ENCODE peak calls at places on chromosomes 3 and 15, in four cellular contexts. One of them, this sample, is unnamed. For H3K36me3 and H3K9me3, the result is how much of the 10 kb centered on the place peaks cover.

GRCh38 chr3:180656406-180656805 is 22.9 kb downstream of the CCDC39 start:
- DNase-seq in breast epithelium: no peak
- DNase-seq in BE2C: no peak
- DNase-seq in cardiac muscle cell: no peak
- DNase-seq in this sample: no peak

GRCh38 chr3:197024881-197025735 is 4.5 kb downstream of the MELTF start:
- DNase-seq in cardiac muscle cell: no peak
- DNase-seq in breast epithelium: no peak
- DNase-seq in BE2C: no peak
- DNase-seq in this sample: no peak

GRCh38 chr15:33963831-33964664 is 4.2 kb upstream of the CHRM5 start:
- DNase-seq in breast epithelium: no peak
- DNase-seq in BE2C: peak
- DNase-seq in cardiac muscle cell: peak
- DNase-seq in this sample: no peak

GRCh38 chr15:78448441-78449219 is 10.6 kb downstream of the IREB2 start:
- DNase-seq in breast epithelium: no peak
- DNase-seq in BE2C: peak
- DNase-seq in cardiac muscle cell: no peak
- DNase-seq in this sample: no peak

GRCh38 chr3:158111861-158112260 is 2.0 kb downstream of the RSRC1 start:
- DNase-seq in cardiac muscle cell: no peak
- DNase-seq in breast epithelium: no peak
- DNase-seq in BE2C: no peak
- DNase-seq in this sample: no peak

GRCh38 chr15:99703603-99704443 is 29.4 kb downstream of the LYSMD4 start:
- DNase-seq in breast epithelium: no peak
- DNase-seq in cardiac muscle cell: peak
- DNase-seq in BE2C: no peak
- DNase-seq in this sample: no peak

GRCh38 chr15:93063292-93063671 is 25.7 kb downstream of the RGMA start:
- DNase-seq in breast epithelium: no peak
- DNase-seq in BE2C: no peak
- DNase-seq in cardiac muscle cell: no peak
- DNase-seq in this sample: no peak

GRCh38 chr3:41143421-41144031 is 55.8 kb upstream of the CTNNB1 start:
- DNase-seq in BE2C: no peak
- DNase-seq in cardiac muscle cell: no peak
- DNase-seq in breast epithelium: no peak
- DNase-seq in this sample: no peak

GRCh38 chr3:197354195-197355059 is 56.0 kb upstream of the DLG1 start:
- DNase-seq in BE2C: peak
- DNase-seq in cardiac muscle cell: no peak
- DNase-seq in breast epithelium: no peak
- DNase-seq in this sample: no peak

GRCh38 chr3:65939841-65940246 is 98.9 kb downstream of the MAGI1 start:
- DNase-seq in BE2C: no peak
- DNase-seq in cardiac muscle cell: no peak
- DNase-seq in breast epithelium: no peak
- DNase-seq in this sample: no peak

GRCh38 chr3:18369561-18370185 is 55.5 kb downstream of the SATB1 start:
- DNase-seq in breast epithelium: no peak
- DNase-seq in cardiac muscle cell: no peak
- DNase-seq in BE2C: peak
- DNase-seq in this sample: no peak

GRCh38 chr3:8776406-8776805 is 7.0 kb upstream of the OXTR start:
- DNase-seq in breast epithelium: no peak
- DNase-seq in cardiac muscle cell: no peak
- DNase-seq in BE2C: no peak
- DNase-seq in this sample: no peak

GRCh38 chr3:47420044-47420430 is 39.2 kb downstream of the PTPN23 start:
- DNase-seq in breast epithelium: no peak
- DNase-seq in BE2C: no peak
- DNase-seq in cardiac muscle cell: no peak
- DNase-seq in this sample: no peak

GRCh38 chr3:47420511-47421484 is 40.0 kb downstream of the PTPN23 start:
- DNase-seq in cardiac muscle cell: peak
- DNase-seq in breast epithelium: peak
- DNase-seq in BE2C: peak
- DNase-seq in this sample: peak

GRCh38 chr3:47423548-47424145 is 42.8 kb downstream of the PTPN23 start:
- DNase-seq in breast epithelium: no peak
- DNase-seq in BE2C: no peak
- DNase-seq in cardiac muscle cell: no peak
- DNase-seq in this sample: no peak

GRCh38 chr3:47422743-47423142 is 41.9 kb downstream of the PTPN23 start:
- DNase-seq in cardiac muscle cell: no peak
- DNase-seq in BE2C: no peak
- DNase-seq in breast epithelium: no peak
- DNase-seq in this sample: no peak

DNA sequence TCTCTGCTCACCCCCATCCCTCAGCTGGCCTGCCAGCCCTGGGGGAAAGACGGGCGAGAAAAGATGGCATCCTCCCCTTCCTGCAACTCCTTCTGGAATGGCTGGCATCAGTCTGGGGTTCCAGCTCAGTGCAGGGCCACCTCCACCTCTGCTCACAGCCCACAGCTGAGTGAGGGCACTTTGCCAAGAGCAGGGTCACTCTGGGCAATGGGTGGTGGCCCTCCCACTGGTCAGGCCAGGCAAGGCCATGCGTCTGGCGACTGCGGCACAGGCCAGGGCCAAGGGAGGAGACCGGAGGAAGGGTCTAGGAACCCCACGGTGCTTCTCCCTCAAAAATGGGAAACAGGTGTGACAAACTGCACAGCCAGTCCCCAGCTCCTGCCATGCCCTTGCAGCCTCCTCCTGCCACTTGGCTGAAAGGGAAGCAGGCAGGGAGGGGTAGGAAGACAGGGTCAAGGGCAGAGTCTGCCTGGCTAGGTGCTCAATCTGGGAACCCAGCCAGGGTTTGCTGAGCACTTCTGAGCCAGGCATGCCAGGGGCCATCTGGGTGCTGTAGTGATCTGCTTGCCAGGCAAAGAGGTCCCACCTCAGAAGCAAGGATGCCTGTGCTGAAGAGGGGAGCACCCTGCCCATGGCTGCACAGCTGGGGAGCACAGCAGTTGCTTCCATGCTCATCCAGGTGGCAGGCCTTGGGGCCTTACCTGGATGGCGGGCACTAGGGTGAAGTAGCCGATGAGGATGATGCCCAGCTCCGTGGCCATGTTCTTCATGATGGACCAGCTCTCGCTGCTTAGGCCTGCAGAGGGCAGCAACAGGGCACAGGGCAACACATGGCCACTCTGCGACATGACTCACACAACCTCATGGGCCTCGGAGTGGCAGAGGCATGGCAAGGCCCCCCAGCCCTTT is 41.2 kb downstream of the PTPN23 start:
- DNase-seq in cardiac muscle cell: no peak
- DNase-seq in BE2C: peak
- DNase-seq in breast epithelium: no peak
- DNase-seq in this sample: no peak
- H3K36me3 ChIP-seq in cardiac muscle cell: under half
- H3K36me3 ChIP-seq in BE2C: under half
- H3K36me3 ChIP-seq in breast epithelium: under half
- H3K36me3 ChIP-seq in this sample: half or more

DNA sequence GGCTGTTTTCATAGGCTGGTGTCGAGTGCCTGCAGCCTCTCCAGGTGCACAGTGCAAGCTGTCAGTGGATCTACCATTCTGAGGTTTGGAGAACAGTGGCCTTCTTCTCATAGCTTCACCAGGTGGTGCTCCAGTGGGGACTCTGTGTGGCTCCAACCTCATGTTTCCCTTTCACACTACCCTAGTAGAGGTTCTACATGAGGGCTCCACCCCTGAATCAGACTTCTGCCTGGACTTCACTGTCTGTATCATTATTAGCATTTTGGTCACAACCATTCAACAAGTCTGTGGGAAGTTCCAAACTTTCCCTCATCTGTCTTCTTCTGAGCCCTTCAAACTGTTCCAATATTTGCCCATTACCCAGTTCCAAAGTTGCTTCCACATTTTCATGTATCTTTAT is 1003.7 kb downstream of the MCTP2 start:
- DNase-seq in breast epithelium: no peak
- DNase-seq in BE2C: no peak
- DNase-seq in cardiac muscle cell: no peak
- DNase-seq in this sample: no peak
- H3K9me3 ChIP-seq in breast epithelium: under half
- H3K9me3 ChIP-seq in BE2C: under half
- H3K9me3 ChIP-seq in cardiac muscle cell: under half
- H3K9me3 ChIP-seq in this sample: under half

GRCh38 chr15:101250931-101251829 is 668 bp downstream of the CHSY1 start:
- DNase-seq in BE2C: peak
- DNase-seq in breast epithelium: no peak
- DNase-seq in cardiac muscle cell: peak
- DNase-seq in this sample: no peak
- H3K36me3 ChIP-seq in BE2C: under half
- H3K36me3 ChIP-seq in breast epithelium: under half
- H3K36me3 ChIP-seq in cardiac muscle cell: under half
- H3K36me3 ChIP-seq in this sample: under half

DNA sequence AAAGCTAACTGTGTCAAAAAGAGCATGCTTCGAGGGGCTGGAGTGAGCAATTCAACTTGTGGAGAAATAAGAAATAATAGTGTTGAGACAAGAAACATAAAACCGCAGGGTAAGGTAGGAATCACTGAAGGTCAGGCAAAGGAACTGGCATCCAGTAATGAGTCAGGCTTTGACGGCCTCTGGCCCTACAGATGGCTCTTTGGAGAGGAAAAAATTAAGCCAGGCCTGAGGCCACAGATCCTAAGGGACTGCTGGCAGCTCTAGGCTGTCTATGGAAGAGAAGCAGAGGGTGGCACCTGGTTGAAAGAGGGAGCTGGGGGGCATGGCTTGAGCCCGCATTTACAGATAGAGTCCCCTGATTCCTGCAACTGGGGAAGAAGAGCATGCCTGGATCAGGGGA is 28.6 kb upstream of the ZSCAN2 start:
- DNase-seq in BE2C: peak
- DNase-seq in cardiac muscle cell: no peak
- DNase-seq in breast epithelium: no peak
- DNase-seq in this sample: no peak
- H3K9me3 ChIP-seq in BE2C: under half
- H3K9me3 ChIP-seq in cardiac muscle cell: under half
- H3K9me3 ChIP-seq in breast epithelium: under half
- H3K9me3 ChIP-seq in this sample: under half

GRCh38 chr3:128103277-128103676 is 20.3 kb downstream of the RUVBL1 start:
- DNase-seq in breast epithelium: no peak
- DNase-seq in cardiac muscle cell: no peak
- DNase-seq in BE2C: no peak
- DNase-seq in this sample: no peak
- H3K36me3 ChIP-seq in breast epithelium: under half
- H3K36me3 ChIP-seq in cardiac muscle cell: under half
- H3K36me3 ChIP-seq in BE2C: half or more
- H3K36me3 ChIP-seq in this sample: under half

GRCh38 chr3:169897284-169897683 is 14.1 kb upstream of the SAMD7 start:
- DNase-seq in cardiac muscle cell: no peak
- DNase-seq in BE2C: no peak
- DNase-seq in breast epithelium: no peak
- DNase-seq in this sample: no peak

GRCh38 chr3:169894110-169894509 is 17.3 kb upstream of the SAMD7 start:
- DNase-seq in BE2C: no peak
- DNase-seq in cardiac muscle cell: no peak
- DNase-seq in breast epithelium: no peak
- DNase-seq in this sample: no peak

GRCh38 chr3:169895037-169895436 is 16.3 kb upstream of the SAMD7 start:
- DNase-seq in cardiac muscle cell: no peak
- DNase-seq in BE2C: no peak
- DNase-seq in breast epithelium: no peak
- DNase-seq in this sample: no peak

GRCh38 chr3:169886671-169887070 is 16.9 kb upstream of the LRRC31 start:
- DNase-seq in BE2C: no peak
- DNase-seq in breast epithelium: peak
- DNase-seq in cardiac muscle cell: no peak
- DNase-seq in this sample: no peak

GRCh38 chr3:169891886-169892285 is 19.5 kb upstream of the SAMD7 start:
- DNase-seq in cardiac muscle cell: no peak
- DNase-seq in BE2C: no peak
- DNase-seq in breast epithelium: no peak
- DNase-seq in this sample: no peak
- H3K9me3 ChIP-seq in cardiac muscle cell: under half
- H3K9me3 ChIP-seq in BE2C: under half
- H3K9me3 ChIP-seq in breast epithelium: under half
- H3K9me3 ChIP-seq in this sample: under half

GRCh38 chr15:68782589-68783161 is 38.0 kb downstream of the ANP32A start:
- DNase-seq in breast epithelium: no peak
- DNase-seq in BE2C: no peak
- DNase-seq in cardiac muscle cell: no peak
- DNase-seq in this sample: no peak

GRCh38 chr15:68786753-68787152 is 33.9 kb downstream of the ANP32A start:
- DNase-seq in cardiac muscle cell: no peak
- DNase-seq in breast epithelium: no peak
- DNase-seq in BE2C: no peak
- DNase-seq in this sample: no peak

GRCh38 chr15:68783226-68784054 is 37.3 kb downstream of the ANP32A start:
- DNase-seq in BE2C: peak
- DNase-seq in breast epithelium: no peak
- DNase-seq in cardiac muscle cell: peak
- DNase-seq in this sample: peak

GRCh38 chr15:68781766-68782588 is 38.7 kb downstream of the ANP32A start:
- DNase-seq in breast epithelium: no peak
- DNase-seq in cardiac muscle cell: no peak
- DNase-seq in BE2C: no peak
- DNase-seq in this sample: peak

GRCh38 chr15:68784206-68784605 is 36.5 kb downstream of the ANP32A start:
- DNase-seq in breast epithelium: no peak
- DNase-seq in BE2C: no peak
- DNase-seq in cardiac muscle cell: no peak
- DNase-seq in this sample: peak
- H3K36me3 ChIP-seq in breast epithelium: under half
- H3K36me3 ChIP-seq in BE2C: half or more
- H3K36me3 ChIP-seq in cardiac muscle cell: half or more
- H3K36me3 ChIP-seq in this sample: half or more

GRCh38 chr15:25323420-25323819 is 115.4 kb downstream of the UBE3A start:
- DNase-seq in breast epithelium: no peak
- DNase-seq in cardiac muscle cell: no peak
- DNase-seq in BE2C: no peak
- DNase-seq in this sample: no peak
- H3K9me3 ChIP-seq in breast epithelium: under half
- H3K9me3 ChIP-seq in cardiac muscle cell: under half
- H3K9me3 ChIP-seq in BE2C: under half
- H3K9me3 ChIP-seq in this sample: under half

DNA sequence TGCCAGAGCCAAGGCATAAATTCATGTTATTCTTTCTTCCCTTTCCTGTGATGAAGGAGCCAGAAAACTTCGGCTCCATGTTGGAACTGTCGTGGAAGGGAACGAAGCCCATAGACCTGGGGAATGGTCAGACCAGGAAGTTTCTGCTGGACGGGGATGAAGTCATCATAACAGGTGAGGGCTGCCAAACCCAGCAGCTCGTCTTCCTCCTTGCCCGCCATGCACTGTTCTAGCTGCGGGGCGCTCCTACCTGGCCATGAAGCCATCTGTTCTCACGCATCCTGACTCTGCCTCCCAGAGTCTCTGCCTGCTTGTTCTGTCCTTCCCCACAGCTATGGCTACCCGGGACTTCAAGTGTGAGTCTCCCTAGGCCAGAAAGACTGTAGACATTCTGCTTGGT is 28.2 kb downstream of the FAH start:
- DNase-seq in BE2C: no peak
- DNase-seq in breast epithelium: no peak
- DNase-seq in cardiac muscle cell: no peak
- DNase-seq in this sample: no peak
- H3K36me3 ChIP-seq in BE2C: under half
- H3K36me3 ChIP-seq in breast epithelium: under half
- H3K36me3 ChIP-seq in cardiac muscle cell: under half
- H3K36me3 ChIP-seq in this sample: under half

This sample was measured in ascending aorta.